ENCODE peak calls at places on chromosomes 11 and 22, in four cellular contexts. D, K, S and I are unnamed samples.

GRCh38 chr11:114291847-114292680 is 4.1 kb upstream of the NNMT start:
- DNase-seq in D (no peak), K (no peak), S (no peak), I (no peak)

GRCh38 chr11:125423247-125423849 is 72.7 kb downstream of the FEZ1 start:
- DNase-seq in D (peak; percentile 44), K (no peak), S (peak; percentile 7), I (no peak)

GRCh38 chr22:43134553-43134952 is 8.6 kb downstream of the MCAT start:
- DNase-seq in D (no peak), K (no peak), S (no peak), I (no peak)

GRCh38 chr11:47715082-47715669 is at the start of gene AGBL2:
- DNase-seq in D (peak; percentile 72), K (peak; percentile 25), S (peak; percentile 68), I (peak; percentile 39)

GRCh38 chr11:113736323-113736722 is 30.2 kb upstream of the TMPRSS5 start:
- DNase-seq in D (no peak), K (no peak), S (no peak), I (no peak)

GRCh38 chr11:27902981-27903624 is 202.8 kb upstream of the BDNF start:
- DNase-seq in D (no peak), K (no peak), S (no peak), I (no peak)

GRCh38 chr11:72493426-72494108 is 59.2 kb upstream of the CLPB start:
- DNase-seq in D (peak; percentile 30), K (no peak), S (no peak), I (no peak)

GRCh38 chr11:112826788-112827187 is 134.4 kb upstream of the NCAM1 start:
- DNase-seq in D (no peak), K (no peak), S (no peak), I (no peak)

GRCh38 chr11:21817677-21818076 is 375.2 kb upstream of the ANO5 start:
- DNase-seq in D (no peak), K (no peak), S (no peak), I (no peak)

GRCh38 chr11:106398396-106399074 is 321.1 kb downstream of the AASDHPPT start:
- DNase-seq in D (no peak), K (no peak), S (no peak), I (no peak)

GRCh38 chr11:132977746-132978145 is 554.6 kb downstream of the OPCML start:
- DNase-seq in D (no peak), K (no peak), S (no peak), I (no peak)

GRCh38 chr11:15836801-15837200 is 519.5 kb downstream of the SOX6 start:
- DNase-seq in D (no peak), K (no peak), S (no peak), I (no peak)

GRCh38 chr22:41330169-41330568 is 28.8 kb downstream of the ZC3H7B start:
- DNase-seq in D (no peak), K (no peak), S (no peak), I (no peak)

GRCh38 chr22:23231471-23232093 is 51.3 kb downstream of the BCR start:
- DNase-seq in D (peak; percentile 60), K (no peak), S (no peak), I (no peak)

GRCh38 chr11:12388939-12389670 is 11.7 kb downstream of the PARVA start:
- DNase-seq in D (no peak), K (no peak), S (no peak), I (no peak)

GRCh38 chr22:37999640-38000272 is 15.4 kb upstream of the SOX10 start:
- DNase-seq in D (peak; percentile 23), K (no peak), S (no peak), I (no peak)

GRCh38 chr22:35580351-35581022 is 36.6 kb downstream of the MB start:
- DNase-seq in D (no peak), K (no peak), S (no peak), I (no peak)

GRCh38 chr11:108768370-108768769 is 103.5 kb downstream of the DDX10 start:
- DNase-seq in D (no peak), K (no peak), S (no peak), I (no peak)

GRCh38 chr11:78667462-78667861 is 92.8 kb upstream of the NARS2 start:
- DNase-seq in D (no peak), K (no peak), S (no peak), I (no peak)

GRCh38 chr11:64186205-64187165 is 514 bp downstream of the STIP1 start:
- DNase-seq in D (no peak), K (no peak), S (no peak), I (no peak)

GRCh38 chr22:21038405-21038804 is 6.0 kb upstream of the SLC7A4 start:
- DNase-seq in D (no peak), K (no peak), S (no peak), I (no peak)

GRCh38 chr11:34044664-34045485 is 6.7 kb upstream of the CAPRIN1 start:
- DNase-seq in D (peak; percentile 54), K (no peak), S (no peak), I (peak; percentile 23)

GRCh38 chr11:117315285-117316196 is 515 bp downstream of the BACE1 start:
- DNase-seq in D (no peak), K (no peak), S (no peak), I (no peak)
- TF ChIP-seq HDAC6 in D (no peak), K (no peak), S (no peak), I (no peak)

DNA sequence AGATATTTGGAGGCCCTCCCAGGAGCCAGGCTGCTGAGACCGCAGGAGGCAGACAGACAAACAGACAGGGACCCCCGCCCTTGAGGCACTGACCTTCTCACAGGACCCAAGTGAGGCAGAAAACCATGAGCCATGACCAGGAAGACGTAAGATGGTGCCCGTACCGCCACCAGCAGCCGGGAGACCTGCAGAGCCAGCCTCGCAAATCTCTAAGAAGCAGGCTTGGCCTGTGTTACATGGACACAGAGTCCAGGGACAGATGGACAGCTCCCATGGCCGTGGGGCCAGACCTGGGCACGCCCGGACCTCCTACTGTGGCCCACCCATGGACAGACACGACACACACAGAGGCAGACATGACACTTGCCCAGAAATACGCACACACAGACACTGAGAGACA is 30.7 kb upstream of the TOLLIP start:
- DNase-seq in D (no peak), K (no peak), S (no peak), I (peak; percentile 32)
- TF ChIP-seq HDAC6 in D (no peak), K (no peak), S (no peak), I (no peak)

DNA sequence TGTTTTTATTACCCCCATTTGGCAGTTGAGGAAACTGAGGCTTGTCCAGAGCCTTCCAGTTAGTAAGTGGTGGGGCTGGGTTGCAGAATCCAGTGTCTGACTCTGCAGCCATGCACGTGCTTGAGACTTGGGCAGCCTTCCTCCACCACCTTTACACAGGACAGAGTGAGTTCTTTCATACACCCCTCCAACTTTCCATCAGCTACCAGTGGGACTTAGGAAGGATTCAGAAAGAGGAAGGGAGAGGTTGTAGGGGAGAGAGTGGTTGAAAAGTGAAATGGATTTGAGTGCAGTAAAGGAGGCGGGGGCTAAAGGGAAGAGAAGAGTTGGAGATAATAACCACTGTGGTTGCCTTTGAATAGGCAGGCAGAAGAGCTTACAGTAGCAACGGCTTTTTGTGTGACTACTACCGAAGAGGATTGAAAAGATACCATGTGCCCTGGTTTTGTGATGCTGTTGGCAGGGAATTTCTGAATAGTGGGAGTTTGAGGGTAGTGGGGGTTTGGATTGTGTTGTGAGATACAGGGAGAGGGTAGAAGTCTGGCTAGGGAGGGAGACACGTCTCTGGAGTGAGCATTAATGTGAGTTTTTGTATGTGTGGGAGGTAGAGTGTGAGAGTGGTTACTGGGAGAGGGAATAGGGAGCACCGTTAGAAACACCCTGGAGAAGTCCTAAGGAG is 1.7 kb downstream of the UVRAG start:
- DNase-seq in D (no peak), K (no peak), S (no peak), I (no peak)
- TF ChIP-seq HDAC6 in D (no peak), K (no peak), S (no peak), I (no peak)

DNA sequence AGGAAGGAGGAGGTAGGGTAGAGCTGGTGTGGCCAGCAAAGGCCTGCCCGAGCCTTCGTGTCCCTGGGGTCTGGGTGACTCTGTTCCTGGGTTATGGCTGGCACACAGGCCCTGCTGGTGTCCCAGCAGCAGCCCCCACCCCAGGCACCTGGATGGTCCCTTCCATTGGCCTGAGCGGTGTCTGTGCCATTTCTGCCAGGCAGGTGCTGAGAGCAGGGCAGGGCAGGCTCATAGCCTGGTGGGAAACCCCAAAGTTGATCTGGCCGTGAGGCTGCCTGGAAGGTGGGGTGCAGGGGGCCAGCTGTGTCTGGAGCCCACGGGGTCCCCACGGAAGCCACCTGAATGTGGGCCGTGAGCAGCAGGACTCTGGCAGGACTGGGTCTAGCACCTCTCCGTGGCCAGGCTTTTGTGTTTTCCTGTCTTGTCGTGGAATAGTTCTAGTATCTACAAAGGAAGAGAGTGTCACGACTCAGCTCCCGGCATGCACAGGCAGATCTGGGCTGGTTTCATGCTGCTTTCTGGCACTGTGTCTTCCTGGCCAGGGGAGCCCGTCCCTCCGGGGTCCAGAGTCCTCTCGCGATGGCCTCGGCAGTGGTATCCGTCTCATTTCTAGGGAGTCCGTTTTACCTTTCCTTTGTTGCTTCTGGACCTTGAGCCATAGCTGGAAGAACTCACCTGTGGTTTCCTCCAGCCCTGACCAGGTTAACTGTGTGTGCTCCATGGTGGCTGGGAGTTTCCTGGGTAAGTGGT is 83.7 kb downstream of the KCNQ1 start:
- DNase-seq in D (no peak), K (no peak), S (no peak), I (no peak)
- TF ChIP-seq HDAC6 in D (no peak), K (no peak), S (no peak), I (no peak)

DNA sequence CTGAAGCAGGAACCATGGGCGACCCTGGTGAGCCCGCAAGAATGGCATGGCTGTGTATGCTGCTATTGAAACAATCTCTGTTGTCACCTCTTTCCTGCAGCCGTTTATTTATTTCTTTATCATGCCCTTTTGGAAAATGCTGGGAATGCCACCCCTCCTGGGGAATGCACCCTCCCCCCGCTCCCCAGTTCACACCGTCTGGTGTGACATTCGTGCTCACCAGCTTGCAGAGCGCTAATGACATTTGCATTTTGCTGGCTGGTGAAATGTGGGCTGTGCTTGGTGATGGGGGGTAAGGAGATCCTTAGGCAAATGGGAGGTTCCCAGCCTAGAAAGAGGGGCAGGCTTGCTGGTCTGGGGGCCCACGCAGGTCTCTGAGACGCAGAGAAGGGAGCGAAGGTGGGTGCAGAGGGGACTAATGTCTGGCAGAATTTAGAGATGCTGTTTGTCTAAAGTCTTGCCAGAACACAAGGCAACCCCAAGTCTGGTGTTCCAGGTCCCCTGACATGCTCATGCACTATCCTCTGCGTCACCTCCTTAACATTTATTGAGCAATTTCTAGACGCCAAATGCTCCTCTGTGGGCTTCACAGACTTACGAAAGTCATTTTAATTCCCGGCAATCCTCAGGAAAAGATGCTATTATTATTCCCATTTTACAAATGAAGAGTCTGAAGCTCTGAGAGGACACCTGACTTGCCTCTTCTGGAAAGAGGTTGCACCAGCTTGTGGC is 91.7 kb downstream of the TP53I11 start:
- DNase-seq in D (no peak), K (no peak), S (no peak), I (peak; percentile 46)
- TF ChIP-seq HDAC6 in D (no peak), K (no peak), S (no peak), I (no peak)